ENCODE peak calls at places on chromosomes 5 and 9, in ten cellular contexts. R, D, P, F, N, U, G, S, B and Q are unnamed samples.

GRCh38 chr5:131825404-131826013 is 28.7 kb upstream of the FNIP1 start:
- DNase-seq in R (no peak), D (no peak), P (no peak), F (no peak), N (no peak), U (no peak), G (no peak), S (peak), B (no peak), Q (no peak)

GRCh38 chr5:14946813-14947640 is 75.4 kb upstream of the ANKH start:
- DNase-seq in R (no peak), D (no peak), P (peak), F (no peak), N (peak), U (no peak), G (no peak), S (peak), B (no peak), Q (no peak)

GRCh38 chr5:138148811-138149210 is 9.6 kb upstream of the NME5 start:
- DNase-seq in R (no peak), D (no peak), P (peak), F (peak), N (no peak), U (no peak), G (no peak), S (no peak), B (no peak), Q (no peak)

GRCh38 chr5:7763621-7764072 is 87.3 kb downstream of the CFAP90 start:
- DNase-seq in R (no peak), D (no peak), P (no peak), F (no peak), N (no peak), U (no peak), G (no peak), S (no peak), B (no peak), Q (no peak)

GRCh38 chr5:37840036-37840909 is at the start of gene GDNF:
- DNase-seq in R (peak), D (no peak), P (peak), F (no peak), N (peak), U (no peak), G (peak), S (peak), B (peak), Q (no peak)

GRCh38 chr5:132777209-132778069 is at the start of gene SEPTIN8:
- DNase-seq in R (peak), D (no peak), P (peak), F (peak), N (peak), U (peak), G (peak), S (no peak), B (peak), Q (no peak)

GRCh38 chr5:81017320-81017719 is 57.2 kb downstream of the RASGRF2 start:
- DNase-seq in R (no peak), D (no peak), P (no peak), F (no peak), N (no peak), U (no peak), G (no peak), S (no peak), B (no peak), Q (no peak)

GRCh38 chr5:23208959-23209431 is 298.4 kb upstream of the PRDM9 start:
- DNase-seq in R (no peak), D (no peak), P (no peak), F (no peak), N (peak), U (no peak), G (no peak), S (peak), B (no peak), Q (no peak)

GRCh38 chr5:142618125-142618524 is 67.8 kb downstream of the FGF1 start:
- DNase-seq in R (no peak), D (no peak), P (no peak), F (no peak), N (no peak), U (no peak), G (no peak), S (no peak), B (no peak), Q (no peak)

GRCh38 chr5:113204525-113205161 is 228.0 kb downstream of the DCP2 start:
- DNase-seq in R (peak), D (peak), P (peak), F (no peak), N (no peak), U (no peak), G (peak), S (peak), B (peak), Q (no peak)

GRCh38 chr9:22035591-22036011 is 26.5 kb upstream of the CDKN2B start:
- DNase-seq in R (no peak), D (no peak), P (no peak), F (no peak), N (no peak), U (no peak), G (no peak), S (no peak), B (no peak), Q (no peak)

GRCh38 chr9:136451221-136451877 is 11.7 kb upstream of the INPP5E start:
- DNase-seq in R (no peak), D (no peak), P (no peak), F (no peak), N (no peak), U (no peak), G (no peak), S (no peak), B (no peak), Q (no peak)

GRCh38 chr9:110545705-110546104 is 33.8 kb downstream of the SVEP1 start:
- DNase-seq in R (no peak), D (no peak), P (no peak), F (no peak), N (no peak), U (no peak), G (no peak), S (peak), B (no peak), Q (no peak)

GRCh38 chr9:107218834-107219485 is 64.1 kb upstream of the RAD23B start:
- DNase-seq in R (no peak), D (no peak), P (no peak), F (no peak), N (no peak), U (no peak), G (no peak), S (no peak), B (no peak), Q (no peak)

GRCh38 chr5:135930029-135930948 is 24.5 kb downstream of the LECT2 start:
- DNase-seq in R (no peak), D (no peak), P (no peak), F (no peak), N (peak), U (no peak), G (peak), S (peak), B (no peak), Q (no peak)

GRCh38 chr9:138074516-138074915 is 196.9 kb downstream of the CACNA1B start:
- DNase-seq in R (peak), D (peak), P (no peak), F (peak), N (no peak), U (no peak), G (no peak), S (no peak), B (no peak), Q (no peak)

GRCh38 chr9:115262952-115263351 is 145.0 kb upstream of the TNC start:
- DNase-seq in R (no peak), D (no peak), P (no peak), F (no peak), N (no peak), U (no peak), G (no peak), S (no peak), B (no peak), Q (no peak)

GRCh38 chr5:172150514-172151425 is 37.3 kb downstream of the STK10 start:
- DNase-seq in R (no peak), D (peak), P (peak), F (peak), N (no peak), U (peak), G (no peak), S (no peak), B (peak), Q (no peak)

GRCh38 chr9:126112135-126112720 is 214.4 kb upstream of the MVB12B start:
- DNase-seq in R (no peak), D (peak), P (peak), F (no peak), N (no peak), U (no peak), G (no peak), S (no peak), B (peak), Q (no peak)

GRCh38 chr9:133533878-133534277 is 626 bp upstream of the ADAMTSL2 start:
- DNase-seq in R (no peak), D (no peak), P (no peak), F (no peak), N (no peak), U (no peak), G (no peak), S (no peak), B (no peak), Q (no peak)

GRCh38 chr5:132639706-132640130 is 18.3 kb upstream of the IL13 start:
- DNase-seq in R (no peak), D (no peak), P (no peak), F (no peak), N (no peak), U (no peak), G (no peak), S (no peak), B (no peak), Q (no peak)

GRCh38 chr9:87514136-87514535 is 16.5 kb downstream of the DAPK1 start:
- DNase-seq in R (no peak), D (no peak), P (no peak), F (no peak), N (no peak), U (no peak), G (no peak), S (peak), B (no peak), Q (no peak)

GRCh38 chr9:121618504-121618903 is 32.9 kb upstream of the DAB2IP start:
- DNase-seq in R (no peak), D (no peak), P (no peak), F (no peak), N (no peak), U (no peak), G (no peak), S (no peak), B (no peak), Q (no peak)

GRCh38 chr5:17395516-17395915 is 102.5 kb upstream of the TAF11L2 start:
- DNase-seq in R (no peak), D (no peak), P (no peak), F (no peak), N (no peak), U (no peak), G (no peak), S (no peak), B (no peak), Q (no peak)

GRCh38 chr9:135282001-135282731 is 194.7 kb downstream of the OLFM1 start:
- DNase-seq in R (peak), D (no peak), P (peak), F (peak), N (peak), U (peak), G (peak), S (peak), B (peak), Q (no peak)

GRCh38 chr5:73111536-73111935 is 8.8 kb upstream of the TMEM171 start:
- DNase-seq in R (no peak), D (no peak), P (no peak), F (no peak), N (no peak), U (no peak), G (no peak), S (no peak), B (no peak), Q (no peak)

GRCh38 chr9:134185536-134186011 is 21.2 kb upstream of the RNU6ATAC start:
- DNase-seq in R (no peak), D (peak), P (no peak), F (peak), N (no peak), U (no peak), G (peak), S (no peak), B (peak), Q (no peak)

GRCh38 chr9:532707-533106 is 308.8 kb upstream of the DMRT1 start:
- DNase-seq in R (no peak), D (no peak), P (peak), F (no peak), N (no peak), U (no peak), G (no peak), S (no peak), B (no peak), Q (no peak)

GRCh38 chr9:86282979-86283535 is 719 bp upstream of the ISCA1 start:
- DNase-seq in R (no peak), D (no peak), P (no peak), F (peak), N (peak), U (no peak), G (peak), S (no peak), B (peak), Q (no peak)

GRCh38 chr5:60185230-60186104 is 291.9 kb upstream of the PDE4D start:
- DNase-seq in R (no peak), D (no peak), P (no peak), F (no peak), N (no peak), U (no peak), G (no peak), S (no peak), B (no peak), Q (no peak)

GRCh38 chr9:85859751-85860150 is 81.2 kb upstream of the NAA35 start:
- DNase-seq in R (no peak), D (no peak), P (no peak), F (no peak), N (no peak), U (no peak), G (no peak), S (no peak), B (no peak), Q (no peak)

GRCh38 chr5:151030377-151030776 is 10.0 kb downstream of the GPX3 start:
- DNase-seq in R (peak), D (peak), P (peak), F (peak), N (no peak), U (peak), G (no peak), S (no peak), B (peak), Q (no peak)

DNA sequence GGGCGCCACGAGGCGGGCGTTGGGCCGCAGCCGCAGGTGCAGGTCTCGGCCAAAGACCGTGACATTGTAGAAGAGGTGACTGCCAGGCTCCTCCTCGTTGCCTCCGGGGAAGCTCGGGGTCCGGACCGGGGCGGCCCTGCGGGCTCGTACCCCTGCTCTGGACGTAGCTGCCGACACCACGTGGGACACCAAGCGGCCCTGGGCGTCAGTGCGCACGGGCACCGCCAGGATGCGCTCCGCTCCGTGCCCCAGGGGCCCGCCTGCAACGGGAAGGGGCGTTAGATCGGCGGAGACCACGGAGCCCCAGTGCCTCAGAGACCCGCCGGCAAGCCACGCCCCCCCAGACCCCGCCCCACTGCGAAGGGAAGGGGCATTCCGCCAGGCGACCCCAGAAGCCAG is 1.4 kb downstream of the ADAMTS2 start:
- DNase-seq in R (peak), D (no peak), P (peak), F (no peak), N (peak), U (no peak), G (peak), S (no peak), B (no peak), Q (no peak)
- H3K4me3 ChIP-seq in R (peak), D (peak), P (peak), F (peak), N (no peak), U (peak), G (peak), S (no peak), B (peak), Q (peak)

DNA sequence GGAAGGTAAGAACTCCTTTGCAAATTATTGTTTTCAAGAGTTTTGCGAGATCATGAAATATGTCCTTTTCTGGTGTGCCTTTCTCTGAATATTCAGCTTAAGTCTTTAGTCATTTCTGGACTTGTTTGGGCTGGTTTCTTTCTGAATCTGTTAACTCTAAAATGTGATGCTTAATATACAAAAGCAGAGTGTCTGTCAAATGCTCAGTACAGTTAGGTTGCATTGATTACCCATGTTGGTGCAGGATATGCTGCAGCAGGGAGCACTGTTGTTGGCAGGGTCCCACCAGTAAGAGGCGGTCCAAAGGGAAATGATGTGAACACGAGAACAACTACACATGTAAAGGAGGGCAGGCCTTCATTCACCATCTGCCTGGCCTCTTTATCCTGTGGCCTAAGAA is 47.7 kb downstream of the SPTAN1 start:
- DNase-seq in R (no peak), D (no peak), P (no peak), F (no peak), N (no peak), U (no peak), G (no peak), S (no peak), B (peak), Q (no peak)
- H3K27ac ChIP-seq in R (no peak), D (no peak), P (no peak), F (no peak), N (no peak), U (no peak), G (no peak), S (no peak), B (no peak), Q (no peak)

GRCh38 chr9:129174724-129175514 is 3.1 kb downstream of the IER5L start:
- DNase-seq in R (peak), D (peak), P (peak), F (peak), N (peak), U (peak), G (peak), S (peak), B (peak), Q (no peak)
- TF ChIP-seq POLR2A in R (peak), D (no peak), P (peak), F (no peak), N (peak), U (no peak), G (peak), S (no peak), B (no peak), Q (no peak)

GRCh38 chr9:129775443-129775842 is 22.6 kb upstream of the PTGES start:
- DNase-seq in R (no peak), D (no peak), P (no peak), F (no peak), N (no peak), U (no peak), G (no peak), S (no peak), B (no peak), Q (no peak)

GRCh38 chr9:129778469-129778868 is 24.5 kb upstream of the TOR1B start:
- DNase-seq in R (no peak), D (no peak), P (no peak), F (no peak), N (no peak), U (no peak), G (no peak), S (no peak), B (no peak), Q (no peak)

GRCh38 chr9:129776566-129776937 is 23.7 kb upstream of the PTGES start:
- DNase-seq in R (peak), D (no peak), P (no peak), F (no peak), N (no peak), U (no peak), G (no peak), S (no peak), B (no peak), Q (no peak)

GRCh38 chr9:129777769-129778130 is 24.9 kb upstream of the PTGES start:
- DNase-seq in R (no peak), D (no peak), P (no peak), F (no peak), N (no peak), U (no peak), G (no peak), S (no peak), B (no peak), Q (no peak)

GRCh38 chr9:129776938-129777768 is 24.3 kb upstream of the PTGES start:
- DNase-seq in R (peak), D (peak), P (peak), F (peak), N (peak), U (peak), G (peak), S (peak), B (peak), Q (peak)
- H3K4me3 ChIP-seq in R (no peak), D (peak), P (no peak), F (no peak), N (peak), U (no peak), G (no peak), S (peak), B (peak), Q (peak)